ENCODE peak calls at places on chromosomes 1 and 21, in four cellular contexts. D is sigmoid colon, F is coronary artery, Y is left ventricle myocardium inferior. N is an unnamed sample.

GRCh38 chr1:121408354-121408753 is 223.6 kb downstream of the SRGAP2C start:
- DNase-seq in D (no peak), F (no peak), Y (no peak), N (no peak)

GRCh38 chr1:157279157-157280140 is 141.3 kb upstream of the ETV3 start:
- DNase-seq in D (no peak), F (no peak), Y (no peak), N (no peak)

GRCh38 chr1:119773711-119774241 is 5.1 kb upstream of the HMGCS2 start:
- DNase-seq in D (no peak), F (no peak), Y (no peak), N (no peak)

GRCh38 chr1:186244825-186245224 is 130.2 kb downstream of the TPR start:
- DNase-seq in D (no peak), F (no peak), Y (no peak), N (no peak)

GRCh38 chr1:183804916-183805734 is at the start of gene RGL1:
- DNase-seq in D (peak), F (peak), Y (peak), N (peak)

GRCh38 chr1:93516164-93516563 is 68.2 kb downstream of the FNBP1L start:
- DNase-seq in D (no peak), F (no peak), Y (no peak), N (no peak)

GRCh38 chr21:44865561-44866280 is 7.8 kb downstream of the PTTG1IP start:
- DNase-seq in D (peak), F (no peak), Y (no peak), N (no peak)

GRCh38 chr1:26733982-26734381 is 38.2 kb downstream of the ARID1A start:
- DNase-seq in D (no peak), F (no peak), Y (no peak), N (no peak)